ENCODE peak calls at places on chromosomes 3 and 15, in ten cellular contexts. N is activated T-cell treated with anti-CD3 and anti-CD28 coated beads for 24 hours; J is endothelial cell; R is GM23248; V is heart left ventricle; S is RWPE1; G is memory B cell; M is activated naive CD8-positive, alpha-beta T cell treated with anti-CD3 and anti-CD28 coated beads for 36 hours; I is NCI-H748 treated with DMSO at 0.1 percent for 48 hours; C is GM03348. Y is an unnamed sample.
A peak's percentile ranks its signal among the peaks of the same experiment; 100 is the strongest.

GRCh38 chr3:57557088-57557537 is 1.0 kb downstream of the PDE12 start:
- DNase-seq in N (peak; percentile 15), J (peak; percentile 13), R (peak; percentile 79), V (no peak), S (no peak), G (peak; percentile 7), M (peak; percentile 44), I (no peak), C (peak; percentile 58), Y (peak; percentile 2)

GRCh38 chr3:30768703-30769550 is 125.5 kb downstream of the GADL1 start:
- DNase-seq in N (peak; percentile 58), J (peak; percentile 82), R (peak; percentile 75), V (peak; percentile 54), S (no peak), G (peak; percentile 39), M (peak; percentile 57), I (peak; percentile 48), C (peak; percentile 50), Y (peak; percentile 51)

GRCh38 chr3:169479314-169479939 is 184.1 kb downstream of the MECOM start:
- DNase-seq in N (no peak), J (no peak), R (no peak), V (no peak), S (no peak), G (no peak), M (no peak), I (no peak), C (no peak), Y (no peak)

GRCh38 chr15:85100186-85100937 is 118.7 kb downstream of the PDE8A start:
- DNase-seq in N (no peak), J (no peak), R (no peak), V (no peak), S (no peak), G (no peak), M (peak; percentile 29), I (no peak), C (no peak), Y (no peak)

GRCh38 chr3:143979041-143979440 is 7.4 kb downstream of the DIPK2A start:
- DNase-seq in N (no peak), J (no peak), R (no peak), V (no peak), S (no peak), G (no peak), M (no peak), I (no peak), C (no peak), Y (no peak)

GRCh38 chr3:147672436-147672835 is 263.3 kb downstream of the ZIC1 start:
- DNase-seq in N (no peak), J (no peak), R (no peak), V (no peak), S (no peak), G (no peak), M (no peak), I (no peak), C (no peak), Y (no peak)

GRCh38 chr15:95105229-95105628 is 873.9 kb downstream of the MCTP2 start:
- DNase-seq in N (no peak), J (no peak), R (peak; percentile 60), V (no peak), S (no peak), G (no peak), M (no peak), I (no peak), C (peak; percentile 47), Y (no peak)

GRCh38 chr15:26691249-26691648 is 81.6 kb downstream of the GABRB3 start:
- DNase-seq in N (no peak), J (no peak), R (no peak), V (no peak), S (no peak), G (no peak), M (no peak), I (no peak), C (no peak), Y (no peak)

GRCh38 chr3:192819001-192819569 is 91.7 kb upstream of the FGF12 start:
- DNase-seq in N (peak; percentile 20), J (no peak), R (peak; percentile 88), V (no peak), S (peak; percentile 82), G (no peak), M (peak; percentile 50), I (no peak), C (peak; percentile 84), Y (peak; percentile 41)

GRCh38 chr3:154304936-154305335 is 19.4 kb downstream of the DHX36 start:
- DNase-seq in N (no peak), J (no peak), R (no peak), V (no peak), S (no peak), G (no peak), M (no peak), I (no peak), C (no peak), Y (no peak)

GRCh38 chr3:69309810-69310209 is 76.1 kb downstream of the FRMD4B start:
- DNase-seq in N (no peak), J (peak; percentile 6), R (peak; percentile 63), V (no peak), S (no peak), G (no peak), M (no peak), I (no peak), C (peak; percentile 32), Y (no peak)

GRCh38 chr3:187616307-187616939 is 53.8 kb downstream of the SST start:
- DNase-seq in N (peak; percentile 38), J (peak; percentile 63), R (peak; percentile 78), V (peak; percentile 14), S (peak; percentile 61), G (peak; percentile 41), M (peak; percentile 53), I (no peak), C (peak; percentile 58), Y (peak; percentile 19)

GRCh38 chr15:40054056-40054745 is 15.2 kb upstream of the SRP14 start:
- DNase-seq in N (no peak), J (no peak), R (peak; percentile 77), V (no peak), S (no peak), G (no peak), M (no peak), I (no peak), C (no peak), Y (no peak)

GRCh38 chr3:25429960-25430941 is 2.2 kb downstream of the RARB start:
- DNase-seq in N (no peak), J (no peak), R (no peak), V (no peak), S (no peak), G (no peak), M (no peak), I (no peak), C (no peak), Y (no peak)

GRCh38 chr15:66876423-66876730 is 174.3 kb downstream of the SMAD6 start:
- DNase-seq in N (no peak), J (no peak), R (no peak), V (no peak), S (no peak), G (no peak), M (no peak), I (no peak), C (no peak), Y (no peak)

GRCh38 chr3:5013021-5013906 is 34.0 kb downstream of the BHLHE40 start:
- DNase-seq in N (no peak), J (no peak), R (peak; percentile 54), V (no peak), S (peak; percentile 77), G (no peak), M (no peak), I (no peak), C (peak; percentile 36), Y (no peak)

GRCh38 chr3:10357592-10358308 is 36.8 kb upstream of the SEC13 start:
- DNase-seq in N (no peak), J (no peak), R (peak; percentile 97), V (peak; percentile 36), S (peak; percentile 36), G (no peak), M (no peak), I (no peak), C (peak; percentile 93), Y (no peak)

GRCh38 chr3:21801631-21802030 is 50.6 kb upstream of the ZNF385D start:
- DNase-seq in N (no peak), J (no peak), R (no peak), V (no peak), S (no peak), G (no peak), M (no peak), I (no peak), C (no peak), Y (no peak)

GRCh38 chr3:98602078-98602678 is 8.8 kb upstream of the CPOX start:
- DNase-seq in N (no peak), J (peak; percentile 19), R (peak; percentile 78), V (peak; percentile 24), S (peak; percentile 45), G (peak; percentile 12), M (no peak), I (no peak), C (peak; percentile 71), Y (no peak)

GRCh38 chr15:91593081-91593480 is 260.4 kb upstream of the SLCO3A1 start:
- DNase-seq in N (no peak), J (no peak), R (peak; percentile 51), V (no peak), S (no peak), G (no peak), M (no peak), I (no peak), C (peak; percentile 6), Y (no peak)

GRCh38 chr3:77319711-77320110 is 279.8 kb downstream of the ROBO2 start:
- DNase-seq in N (no peak), J (peak; percentile 38), R (peak; percentile 13), V (no peak), S (no peak), G (no peak), M (no peak), I (no peak), C (no peak), Y (no peak)

GRCh38 chr3:130971208-130971607 is 55.4 kb downstream of the ASTE1 start:
- DNase-seq in N (no peak), J (no peak), R (peak; percentile 55), V (no peak), S (no peak), G (no peak), M (no peak), I (no peak), C (no peak), Y (no peak)

GRCh38 chr3:12308517-12308916 is 19.6 kb downstream of the PPARG start:
- DNase-seq in N (no peak), J (no peak), R (peak; percentile 80), V (no peak), S (no peak), G (no peak), M (no peak), I (no peak), C (peak; percentile 50), Y (no peak)

GRCh38 chr3:162865466-162865865 is 1368.9 kb downstream of the OTOL1 start:
- DNase-seq in N (no peak), J (no peak), R (peak; percentile 10), V (no peak), S (no peak), G (no peak), M (no peak), I (no peak), C (peak; percentile 3), Y (no peak)

GRCh38 chr15:48352474-48353072 is 21.3 kb downstream of the DUT start:
- DNase-seq in N (peak; percentile 23), J (peak; percentile 58), R (peak; percentile 76), V (peak; percentile 28), S (peak; percentile 63), G (peak; percentile 51), M (peak; percentile 39), I (peak; percentile 46), C (no peak), Y (no peak)

GRCh38 chr3:169348981-169349942 is 314.2 kb downstream of the MECOM start:
- DNase-seq in N (no peak), J (no peak), R (peak; percentile 41), V (no peak), S (peak; percentile 68), G (no peak), M (no peak), I (no peak), C (no peak), Y (no peak)

GRCh38 chr3:65112751-65113300 is 425.0 kb upstream of the ADAMTS9 start:
- DNase-seq in N (no peak), J (no peak), R (no peak), V (peak; percentile 16), S (no peak), G (no peak), M (no peak), I (no peak), C (no peak), Y (no peak)

GRCh38 chr3:101643009-101643844 is 33.7 kb downstream of the ZBTB11 start:
- DNase-seq in N (no peak), J (no peak), R (no peak), V (no peak), S (no peak), G (no peak), M (no peak), I (no peak), C (no peak), Y (no peak)